ENCODE peak calls at places on chromosomes 1 and 21, in seven cellular contexts. P, I, R, F, W, M and U are unnamed samples.
A peak's percentile ranks its signal among the peaks of the same experiment; 100 is the strongest.

GRCh38 chr1:65108025-65108692 is 39.8 kb upstream of the AK4 start:
- DNase-seq in P (no peak), I (no peak), R (peak; percentile 84), F (no peak), W (no peak), M (no peak), U (no peak)

GRCh38 chr21:33924766-33925100 is 9.1 kb upstream of the ATP5PO start:
- DNase-seq in P (no peak), I (peak; percentile 15), R (no peak), F (no peak), W (no peak), M (no peak), U (no peak)

GRCh38 chr21:29215709-29216108 is 83.0 kb upstream of the BACH1 start:
- DNase-seq in P (no peak), I (no peak), R (no peak), F (no peak), W (no peak), M (peak; percentile 84), U (no peak)

GRCh38 chr1:208668991-208669390 is 424.8 kb upstream of the PLXNA2 start:
- DNase-seq in P (no peak), I (no peak), R (no peak), F (no peak), W (no peak), M (no peak), U (no peak)

GRCh38 chr1:1832820-1833219 is 54.5 kb upstream of the NADK start:
- DNase-seq in P (no peak), I (no peak), R (no peak), F (no peak), W (no peak), M (no peak), U (no peak)

GRCh38 chr21:14046401-14046800 is 164.4 kb downstream of the LIPI start:
- DNase-seq in P (no peak), I (no peak), R (no peak), F (no peak), W (no peak), M (no peak), U (no peak)

GRCh38 chr21:43812139-43812821 is 22.9 kb downstream of the RRP1 start:
- DNase-seq in P (no peak), I (no peak), R (no peak), F (no peak), W (no peak), M (no peak), U (no peak)

GRCh38 chr1:247146671-247147070 is 25.1 kb downstream of the ZNF124 start:
- DNase-seq in P (no peak), I (no peak), R (no peak), F (no peak), W (no peak), M (no peak), U (no peak)

GRCh38 chr1:157136133-157136532 is 2.1 kb downstream of the ETV3 start:
- DNase-seq in P (no peak), I (no peak), R (no peak), F (no peak), W (no peak), M (no peak), U (no peak)

GRCh38 chr1:68223714-68224113 is 8.6 kb downstream of the WLS start:
- DNase-seq in P (no peak), I (no peak), R (no peak), F (no peak), W (no peak), M (no peak), U (no peak)

GRCh38 chr1:233714631-233715217 is 100.8 kb downstream of the KCNK1 start:
- DNase-seq in P (no peak), I (no peak), R (peak; percentile 97), F (no peak), W (no peak), M (no peak), U (no peak)

GRCh38 chr1:100631015-100631521 is 88.5 kb upstream of the VCAM1 start:
- DNase-seq in P (no peak), I (no peak), R (no peak), F (no peak), W (no peak), M (peak; percentile 87), U (peak; percentile 23)

GRCh38 chr1:15027515-15027948 is 126.0 kb upstream of the TMEM51 start:
- DNase-seq in P (peak; percentile 82), I (peak; percentile 79), R (no peak), F (peak; percentile 63), W (peak; percentile 62), M (peak; percentile 63), U (peak; percentile 20)

GRCh38 chr1:68495968-68496679 is 758 bp downstream of the DEPDC1 start:
- DNase-seq in P (no peak), I (no peak), R (no peak), F (no peak), W (no peak), M (peak; percentile 30), U (no peak)

GRCh38 chr1:244381887-244382565 is 69.7 kb downstream of the ADSS2 start:
- DNase-seq in P (no peak), I (no peak), R (no peak), F (no peak), W (no peak), M (peak; percentile 83), U (peak; percentile 10)

GRCh38 chr1:110312188-110313121 is 26.7 kb upstream of the RBM15 start:
- DNase-seq in P (peak; percentile 91), I (peak; percentile 81), R (peak; percentile 63), F (peak; percentile 31), W (peak; percentile 53), M (peak; percentile 72), U (peak; percentile 57)

GRCh38 chr1:171418546-171418945 is 66.8 kb upstream of the PRRC2C start:
- DNase-seq in P (no peak), I (no peak), R (no peak), F (no peak), W (no peak), M (no peak), U (no peak)

GRCh38 chr1:168470821-168471473 is 72.8 kb downstream of the XCL2 start:
- DNase-seq in P (no peak), I (no peak), R (no peak), F (no peak), W (no peak), M (peak; percentile 94), U (peak; percentile 76)

GRCh38 chr1:60867782-60868181 is 214.6 kb upstream of the NFIA start:
- DNase-seq in P (no peak), I (no peak), R (no peak), F (no peak), W (no peak), M (no peak), U (no peak)

GRCh38 chr1:202578001-202578500 is 132.2 kb downstream of the SYT2 start:
- DNase-seq in P (no peak), I (no peak), R (no peak), F (no peak), W (no peak), M (peak; percentile 65), U (no peak)

GRCh38 chr1:180923024-180923841 is 10.5 kb downstream of the KIAA1614 start:
- DNase-seq in P (no peak), I (no peak), R (no peak), F (no peak), W (no peak), M (peak; percentile 33), U (no peak)

GRCh38 chr1:19455353-19455752 is 30.0 kb downstream of the CAPZB start:
- DNase-seq in P (no peak), I (no peak), R (no peak), F (no peak), W (no peak), M (no peak), U (no peak)

GRCh38 chr1:55153031-55153430 is 62.1 kb downstream of the USP24 start:
- DNase-seq in P (no peak), I (no peak), R (no peak), F (no peak), W (no peak), M (no peak), U (no peak)

GRCh38 chr1:60541831-60542532 is 468.4 kb upstream of the C1orf87 start:
- DNase-seq in P (no peak), I (no peak), R (no peak), F (no peak), W (no peak), M (no peak), U (no peak)

GRCh38 chr1:112359961-112360767 is 35.9 kb upstream of the CTTNBP2NL start:
- DNase-seq in P (no peak), I (peak; percentile 18), R (no peak), F (no peak), W (no peak), M (peak; percentile 88), U (peak; percentile 79)

GRCh38 chr1:68121536-68121935 is 71.1 kb upstream of the DIRAS3 start:
- DNase-seq in P (no peak), I (no peak), R (no peak), F (no peak), W (no peak), M (peak; percentile 76), U (no peak)

GRCh38 chr1:174217248-174217647 is 57.9 kb downstream of the RABGAP1L start:
- DNase-seq in P (no peak), I (no peak), R (no peak), F (no peak), W (no peak), M (peak; percentile 37), U (no peak)

GRCh38 chr1:110464340-110464739 is 13.4 kb downstream of the PROK1 start:
- DNase-seq in P (no peak), I (no peak), R (no peak), F (no peak), W (no peak), M (peak; percentile 50), U (no peak)

GRCh38 chr1:86965012-86965826 is 50.8 kb downstream of the HS2ST1 start:
- DNase-seq in P (no peak), I (peak; percentile 23), R (no peak), F (no peak), W (no peak), M (peak; percentile 50), U (peak; percentile 38)

GRCh38 chr1:65260851-65261473 is 48.4 kb upstream of the DNAJC6 start:
- DNase-seq in P (no peak), I (peak; percentile 36), R (no peak), F (no peak), W (no peak), M (peak; percentile 91), U (peak; percentile 27)

GRCh38 chr1:65256860-65257719 is 52.3 kb upstream of the DNAJC6 start:
- DNase-seq in P (no peak), I (peak; percentile 59), R (no peak), F (no peak), W (no peak), M (no peak), U (no peak)

GRCh38 chr1:206521002-206521585 is 13.8 kb downstream of the RASSF5 start:
- DNase-seq in P (no peak), I (no peak), R (peak; percentile 87), F (no peak), W (no peak), M (no peak), U (no peak)